ENCODE peak calls at places on chromosome 17, in five cellular contexts. P, S, U, A and Y are unnamed samples.

GRCh38 chr17:14864127-14864526 is 401.0 kb downstream of the PMP22 start:
- DNase-seq in U (no peak), S (no peak), A (no peak), P (no peak), Y (no peak)

GRCh38 chr17:70365098-70365583 is 195.8 kb downstream of the KCNJ2 start:
- DNase-seq in S (no peak), U (no peak), P (no peak), A (no peak), Y (peak; percentile 9)

GRCh38 chr17:18964018-18964351 is 12.0 kb downstream of the SLC5A10 start:
- DNase-seq in S (no peak), U (no peak), P (no peak), A (no peak), Y (no peak)

GRCh38 chr17:36443777-36444176 is 42.7 kb upstream of the ZNHIT3 start:
- DNase-seq in A (no peak), S (no peak), P (no peak), U (no peak), Y (no peak)

GRCh38 chr17:78961571-78961970 is 18.2 kb downstream of the LGALS3BP start:
- DNase-seq in P (no peak), A (no peak), U (no peak), S (no peak), Y (no peak)

GRCh38 chr17:28747046-28747691 is 3.4 kb downstream of the TRAF4 start:
- DNase-seq in U (no peak), S (no peak), A (peak; percentile 91), P (no peak), Y (no peak)

GRCh38 chr17:12637015-12637414 is 28.7 kb upstream of the MYOCD start:
- DNase-seq in U (no peak), P (no peak), S (no peak), A (no peak), Y (peak; percentile 51)

GRCh38 chr17:34769899-34770298 is 190.5 kb downstream of the TMEM132E start:
- DNase-seq in U (no peak), P (no peak), S (no peak), A (no peak), Y (no peak)

GRCh38 chr17:34420254-34420766 is 57.3 kb upstream of the CCL1 start:
- DNase-seq in U (peak; percentile 24), P (peak; percentile 51), S (peak; percentile 40), A (peak; percentile 68), Y (peak; percentile 45)

GRCh38 chr17:10428781-10429180 is 7.0 kb upstream of the MYH8 start:
- DNase-seq in S (no peak), A (no peak), P (no peak), U (no peak), Y (peak; percentile 69)

GRCh38 chr17:77698903-77699615 is 259.4 kb upstream of the TNRC6C start:
- DNase-seq in A (no peak), P (no peak), S (no peak), U (no peak), Y (no peak)

GRCh38 chr17:77697480-77698400 is 260.8 kb upstream of the TNRC6C start:
- DNase-seq in S (no peak), P (no peak), A (no peak), U (no peak), Y (no peak)

GRCh38 chr17:77696720-77697460 is 261.6 kb upstream of the TNRC6C start:
- DNase-seq in P (no peak), S (no peak), A (no peak), U (no peak), Y (no peak)

GRCh38 chr17:77701996-77702395 is 256.5 kb upstream of the TNRC6C start:
- DNase-seq in U (no peak), P (no peak), S (no peak), A (no peak), Y (no peak)

GRCh38 chr17:77700165-77700881 is 258.2 kb upstream of the TNRC6C start:
- DNase-seq in A (no peak), P (no peak), U (no peak), S (no peak), Y (no peak)
- H3K27me3 ChIP-seq in A (peaks cover 3% of the 10 kb centered on the region), P (peaks cover 22% of the 10 kb centered on the region), U (peaks cover 5% of the 10 kb centered on the region), S (peaks cover 5% of the 10 kb centered on the region), Y (peaks cover 29% of the 10 kb centered on the region)

DNA sequence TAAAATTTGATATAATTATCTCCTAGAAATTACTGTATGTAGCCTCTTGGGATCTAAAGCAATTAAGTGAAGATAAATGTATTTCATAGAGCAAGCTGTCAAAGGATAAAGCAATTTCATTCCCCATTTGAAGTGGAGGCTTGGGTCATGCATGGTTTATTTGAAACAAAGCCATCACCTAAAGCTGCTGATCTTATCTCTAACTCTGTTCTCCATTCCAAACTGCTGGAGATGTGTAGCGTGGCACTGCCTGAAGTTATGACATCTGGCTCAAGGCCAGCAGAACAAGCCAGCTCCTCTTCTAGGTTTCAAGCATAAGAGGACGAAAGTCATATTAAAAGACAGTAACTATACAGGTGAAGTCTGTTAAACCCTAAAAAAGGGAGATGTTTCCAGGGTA is 83.9 kb downstream of the HIC1 start:
- DNase-seq in S (no peak), U (peak; percentile 32), P (peak; percentile 25), A (no peak), Y (peak; percentile 55)
- H3K27ac ChIP-seq in S (no peak overlapping the region), U (peak overlapping the region; percentile 33), P (peak overlapping the region; percentile 45), A (no peak overlapping the region), Y (peak overlapping the region; percentile 43)

DNA sequence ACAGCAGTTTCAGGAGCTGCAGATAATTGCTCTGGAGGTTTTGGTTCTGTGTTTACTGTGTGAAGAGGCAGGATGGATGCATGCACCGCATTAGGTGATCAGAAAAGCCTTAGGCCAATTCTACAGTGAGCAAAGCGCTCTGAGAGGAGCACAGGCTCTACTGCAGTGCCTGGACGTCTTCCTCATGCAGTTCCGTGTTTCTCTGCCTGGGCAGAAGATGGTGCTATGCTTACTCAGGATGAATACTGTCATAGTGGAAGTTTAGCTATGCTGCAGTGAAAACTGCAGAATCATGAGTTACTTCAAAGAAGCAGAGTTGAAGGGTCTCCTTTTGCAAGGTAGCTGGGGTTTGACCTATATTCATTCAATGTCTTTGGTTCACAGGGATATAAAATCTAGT is 1012.4 kb downstream of the KCNJ18 start:
- DNase-seq in U (no peak), A (no peak), P (no peak), S (no peak), Y (no peak)
- H3K9me3 ChIP-seq in U (no peaks in the 10 kb centered on the region), A (peaks cover 33% of the 10 kb centered on the region), P (no peaks in the 10 kb centered on the region), S (no peaks in the 10 kb centered on the region), Y (no peaks in the 10 kb centered on the region)

GRCh38 chr17:38676706-38677504 is 2.1 kb upstream of the EPOP start:
- DNase-seq in A (peak; percentile 85), P (peak; percentile 87), S (peak; percentile 58), U (peak; percentile 80), Y (peak; percentile 91)
- H3K27me3 ChIP-seq in A (peaks cover 11% of the 10 kb centered on the region), P (peaks cover 44% of the 10 kb centered on the region), S (peaks cover 11% of the 10 kb centered on the region), U (peaks cover 8% of the 10 kb centered on the region), Y (peaks cover 3% of the 10 kb centered on the region)

GRCh38 chr17:41651625-41652460 is 27.5 kb upstream of the KRT17 start:
- DNase-seq in A (peak; percentile 89), S (no peak), U (no peak), P (no peak), Y (peak; percentile 77)
- H3K27ac ChIP-seq in A (peak overlapping the region; percentile 77), S (no peak overlapping the region), U (no peak overlapping the region), P (no peak overlapping the region), Y (no peak overlapping the region)

DNA sequence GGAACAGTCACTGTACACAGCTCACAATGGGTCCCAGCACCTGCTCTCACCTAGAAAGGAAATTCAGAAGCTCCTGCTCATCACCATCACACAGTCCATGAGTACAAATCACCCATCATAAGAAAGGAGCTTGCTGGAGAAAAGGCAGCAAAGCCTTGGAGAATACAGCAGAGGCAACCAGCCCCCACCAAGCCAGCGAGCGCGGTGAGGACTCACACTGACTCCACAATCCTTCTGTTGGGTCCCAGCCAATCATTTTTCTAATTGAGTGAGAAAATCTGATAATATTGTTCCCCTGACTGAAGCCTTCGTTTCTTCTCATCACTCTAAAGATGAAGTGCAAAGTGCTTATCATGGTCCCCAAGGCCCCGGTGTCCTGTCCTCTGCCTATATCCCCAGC is 298.3 kb downstream of the SLC39A11 start:
- DNase-seq in S (no peak), P (no peak), U (no peak), A (no peak), Y (no peak)
- H3K9me3 ChIP-seq in S (peaks cover 7% of the 10 kb centered on the region), P (no peaks in the 10 kb centered on the region), U (peaks cover 13% of the 10 kb centered on the region), A (peaks cover 54% of the 10 kb centered on the region), Y (peaks cover 2% of the 10 kb centered on the region)

GRCh38 chr17:49957350-49957749 is 11.6 kb upstream of the DLX4 start:
- DNase-seq in P (no peak), U (no peak), S (no peak), A (no peak), Y (no peak)
- H3K27me3 ChIP-seq in P (peaks cover 62% of the 10 kb centered on the region), U (peaks cover 4% of the 10 kb centered on the region), S (peaks cover 5% of the 10 kb centered on the region), A (peaks cover under 1% of the 10 kb centered on the region), Y (no peaks in the 10 kb centered on the region)

DNA sequence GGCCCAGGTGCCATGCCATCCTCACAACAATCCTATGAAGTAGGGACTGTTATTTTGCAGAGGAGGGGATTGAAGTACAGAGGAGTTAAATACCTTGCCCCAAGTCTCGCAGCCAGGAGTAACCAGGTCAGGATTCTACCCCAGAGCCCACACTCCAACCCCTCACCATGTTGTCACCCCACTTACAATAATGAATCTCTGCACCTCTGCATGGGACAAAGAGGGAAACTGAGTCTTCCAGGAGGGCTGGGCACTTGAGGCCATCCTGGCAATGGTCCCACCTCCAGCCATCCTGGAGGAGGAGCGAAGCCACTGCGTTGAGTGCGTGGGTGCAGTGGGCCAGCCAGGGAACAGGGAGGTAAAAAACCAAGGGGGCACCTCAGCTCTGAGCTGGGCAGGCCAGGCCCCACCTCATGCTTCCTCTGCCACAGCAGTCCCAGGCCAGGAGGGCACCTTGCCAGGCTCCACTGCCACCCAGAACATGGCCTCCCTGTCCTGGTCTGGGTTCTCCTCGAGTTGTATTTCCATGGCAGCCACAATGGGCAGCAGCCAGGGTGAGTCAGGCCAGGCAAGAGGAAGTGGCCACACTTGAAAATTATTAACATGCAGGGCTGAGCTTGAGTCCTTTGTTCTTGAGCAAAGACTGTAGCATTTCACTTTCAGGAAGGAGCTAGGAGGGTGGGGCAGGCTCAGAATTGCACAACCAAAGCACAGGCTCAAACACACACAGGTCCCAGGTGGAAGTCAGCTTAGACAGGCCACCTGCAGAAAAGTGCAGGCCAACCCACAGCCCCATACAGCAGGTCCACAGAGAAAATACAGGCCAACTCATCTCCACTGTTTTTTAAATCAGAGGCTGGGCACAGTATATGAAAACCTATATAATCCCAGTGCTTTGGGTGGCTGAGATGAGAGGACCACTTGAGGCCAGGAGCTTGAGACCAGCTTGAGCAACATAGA is 52.1 kb downstream of the CUEDC1 start:
- DNase-seq in U (peak; percentile 87), S (no peak), A (peak; percentile 95), P (peak; percentile 81), Y (peak; percentile 44)
- H3K27ac ChIP-seq in U (peak overlapping the region; percentile 82), S (no peak overlapping the region), A (peak overlapping the region; percentile 93), P (peak overlapping the region; percentile 78), Y (peak overlapping the region; percentile 51)

DNA sequence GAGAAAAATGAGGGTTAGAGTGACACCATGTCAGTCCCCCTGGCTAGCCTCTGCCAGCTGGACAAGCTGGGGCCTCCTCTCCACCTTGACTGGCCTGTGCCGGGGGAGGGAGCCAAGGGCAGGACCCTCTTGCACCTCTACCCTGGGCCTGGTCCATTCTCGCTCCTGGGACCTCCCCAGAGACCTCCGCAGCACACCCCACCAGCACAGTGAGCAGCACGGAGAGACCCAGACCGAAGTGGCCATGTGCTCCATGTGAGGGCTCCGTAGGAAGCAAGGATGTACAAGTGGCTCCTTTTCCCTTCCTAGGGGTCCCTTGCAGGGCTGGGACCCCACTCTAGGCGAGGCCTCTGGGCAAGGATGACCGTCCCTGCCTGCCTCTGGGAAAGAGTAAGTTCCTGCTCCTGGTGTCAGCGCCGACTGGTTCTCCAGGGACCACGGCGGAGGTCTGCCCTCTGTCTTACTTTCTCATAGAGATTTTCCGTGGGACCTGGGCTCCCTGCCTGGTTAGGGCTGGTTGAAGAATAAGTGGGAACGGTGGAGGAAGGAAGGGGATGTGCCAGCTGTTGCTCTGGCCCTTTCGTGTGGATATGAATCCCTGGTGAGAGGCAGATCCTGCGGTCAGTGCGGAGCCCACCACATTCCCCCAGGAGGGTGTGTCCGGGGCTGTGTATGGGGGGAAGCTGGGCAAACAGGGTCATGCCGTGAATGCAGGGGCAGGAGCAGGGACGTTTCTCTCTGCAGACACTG is 124.2 kb downstream of the METRNL start:
- DNase-seq in U (peak; percentile 18), S (no peak), P (no peak), A (peak; percentile 25), Y (peak; percentile 22)
- H3K9me3 ChIP-seq in U (no peaks in the 10 kb centered on the region), S (no peaks in the 10 kb centered on the region), P (no peaks in the 10 kb centered on the region), A (no peaks in the 10 kb centered on the region), Y (peaks cover 12% of the 10 kb centered on the region)